ENCODE peak calls at places on chromosome 2, in five cellular contexts. F is AG09309, C is adrenal gland, L is lung, X is coronary artery. Z is an unnamed sample.

GRCh38 chr2:63654959-63655358 is 66.2 kb downstream of the MDH1 start:
- DNase-seq in F (no peak), C (no peak), L (no peak), X (no peak), Z (peak)

GRCh38 chr2:142742301-142743214 is 134.9 kb upstream of the KYNU start:
- DNase-seq in F (no peak), C (no peak), L (no peak), X (no peak), Z (no peak)

GRCh38 chr2:18829331-18829902 is 240.0 kb upstream of the NT5C1B start:
- DNase-seq in F (no peak), C (peak), L (no peak), X (no peak), Z (no peak)

GRCh38 chr2:205925373-205926337 is 160.3 kb downstream of the INO80D start:
- DNase-seq in F (no peak), C (peak), L (peak), X (peak), Z (peak)

GRCh38 chr2:128369626-128370467 is 51.2 kb upstream of the HS6ST1 start:
- DNase-seq in F (no peak), C (peak), L (no peak), X (no peak), Z (no peak)

GRCh38 chr2:2646312-2647051 is 315.4 kb upstream of the MYT1L start:
- DNase-seq in F (no peak), C (no peak), L (no peak), X (no peak), Z (no peak)

GRCh38 chr2:128834853-128835252 is 516.2 kb upstream of the HS6ST1 start:
- DNase-seq in F (no peak), C (no peak), L (no peak), X (no peak), Z (no peak)

GRCh38 chr2:206443735-206444527 is 599 bp downstream of the ADAM23 start:
- DNase-seq in F (no peak), C (no peak), L (no peak), X (no peak), Z (no peak)

GRCh38 chr2:59909147-59909546 is 644.3 kb downstream of the BCL11A start:
- DNase-seq in F (no peak), C (no peak), L (no peak), X (no peak), Z (no peak)

GRCh38 chr2:75647771-75648170 is 1.2 kb downstream of the MRPL19 start:
- DNase-seq in F (no peak), C (no peak), L (no peak), X (no peak), Z (no peak)

GRCh38 chr2:2648094-2648493 is 317.0 kb upstream of the MYT1L start:
- DNase-seq in F (no peak), C (no peak), L (no peak), X (no peak), Z (no peak)

GRCh38 chr2:198371902-198372611 is 567.7 kb downstream of the PLCL1 start:
- DNase-seq in F (peak), C (no peak), L (no peak), X (no peak), Z (peak)

GRCh38 chr2:193240752-193241151 is 1046.0 kb upstream of the TMEFF2 start:
- DNase-seq in F (no peak), C (no peak), L (no peak), X (no peak), Z (no peak)

GRCh38 chr2:110740747-110741349 is 8.5 kb downstream of the ACOXL start:
- DNase-seq in F (no peak), C (no peak), L (peak), X (no peak), Z (no peak)

GRCh38 chr2:6957910-6958615 is 40.9 kb downstream of the RNF144A start:
- DNase-seq in F (no peak), C (peak), L (peak), X (no peak), Z (no peak)

GRCh38 chr2:77296791-77297190 is 225.4 kb downstream of the LRRTM4 start:
- DNase-seq in F (no peak), C (no peak), L (no peak), X (no peak), Z (no peak)

GRCh38 chr2:127400897-127401756 is 13.4 kb upstream of the MAP3K2 start:
- DNase-seq in F (no peak), C (no peak), L (no peak), X (no peak), Z (no peak)

GRCh38 chr2:157692768-157693167 is 64.1 kb upstream of the ACVR1C start:
- DNase-seq in F (peak), C (no peak), L (no peak), X (no peak), Z (peak)

GRCh38 chr2:137969418-137969765 is 5.1 kb downstream of the HNMT start:
- DNase-seq in F (peak), C (peak), L (peak), X (no peak), Z (peak)

GRCh38 chr2:23523651-23524260 is 138.8 kb downstream of the KLHL29 start:
- DNase-seq in F (no peak), C (peak), L (no peak), X (no peak), Z (no peak)

GRCh38 chr2:113827426-113827825 is 62.5 kb upstream of the ACTR3 start:
- DNase-seq in F (no peak), C (no peak), L (no peak), X (no peak), Z (no peak)

GRCh38 chr2:170929686-170930050 is 615 bp downstream of the GORASP2 start:
- DNase-seq in F (no peak), C (peak), L (peak), X (peak), Z (no peak)

GRCh38 chr2:143259368-143259958 is 130.2 kb downstream of the ARHGAP15 start:
- DNase-seq in F (peak), C (peak), L (peak), X (no peak), Z (peak)

GRCh38 chr2:73291461-73292315 is 1.7 kb downstream of the EGR4 start:
- DNase-seq in F (no peak), C (no peak), L (no peak), X (no peak), Z (no peak)

GRCh38 chr2:8255448-8255800 is 426.4 kb upstream of the ID2 start:
- DNase-seq in F (no peak), C (no peak), L (no peak), X (no peak), Z (no peak)

GRCh38 chr2:120346034-120346666 is at the start of gene INHBB:
- DNase-seq in F (no peak), C (no peak), L (no peak), X (no peak), Z (no peak)
- H3K4me3 ChIP-seq in F (peak), C (peak), L (peak), X (peak), Z (peak)

DNA sequence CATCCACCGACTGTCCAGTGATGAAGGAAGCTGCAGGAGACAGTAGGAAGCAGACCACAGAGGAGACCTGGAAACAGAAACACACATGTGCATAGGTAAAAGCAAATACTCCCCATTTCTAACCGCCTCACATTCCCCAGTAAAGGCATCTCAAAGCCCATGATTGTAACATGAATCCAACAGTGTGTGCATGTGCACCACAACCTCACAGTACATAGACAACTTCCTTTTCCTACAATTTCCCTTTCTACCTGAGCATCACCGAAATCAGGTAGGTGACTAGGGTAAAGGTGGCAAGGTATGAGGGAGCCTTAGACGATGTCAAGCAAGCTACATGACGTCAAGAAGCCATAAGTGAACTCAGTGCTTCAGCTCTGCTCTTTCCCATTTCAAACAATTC is 30.6 kb upstream of the MREG start:
- DNase-seq in F (no peak), C (no peak), L (no peak), X (no peak), Z (no peak)
- H3K4me3 ChIP-seq in F (no peak), C (no peak), L (no peak), X (no peak), Z (no peak)

GRCh38 chr2:186984966-186985365 is 136.0 kb upstream of the ZSWIM2 start:
- DNase-seq in F (no peak), C (no peak), L (no peak), X (no peak), Z (no peak)
- H3K4me3 ChIP-seq in F (no peak), C (no peak), L (no peak), X (no peak), Z (no peak)

GRCh38 chr2:207790898-207791297 is 21.2 kb upstream of the FZD5 start:
- DNase-seq in F (no peak), C (no peak), L (no peak), X (no peak), Z (no peak)

GRCh38 chr2:207792244-207792785 is 22.6 kb upstream of the FZD5 start:
- DNase-seq in F (no peak), C (peak), L (no peak), X (no peak), Z (peak)

GRCh38 chr2:207791579-207792243 is 22.0 kb upstream of the FZD5 start:
- DNase-seq in F (no peak), C (no peak), L (no peak), X (no peak), Z (no peak)

GRCh38 chr2:207801259-207801658 is 31.6 kb upstream of the FZD5 start:
- DNase-seq in F (no peak), C (no peak), L (no peak), X (no peak), Z (no peak)

GRCh38 chr2:207796585-207797350 is 27.1 kb upstream of the FZD5 start:
- DNase-seq in F (no peak), C (no peak), L (peak), X (no peak), Z (no peak)
- H3K4me3 ChIP-seq in F (no peak), C (no peak), L (no peak), X (no peak), Z (no peak)

Z was measured in astrocyte of the cerebellum.